ENCODE peak calls at places on chromosomes 3 and 15, in ten cellular contexts. One of them, this sample, is unnamed.

GRCh38 chr3:138625707-138626365 is 17.3 kb downstream of the FAIM start:
- DNase-seq in RWPE2: peak
- DNase-seq in fibroblast of mammary gland: peak
- DNase-seq in spleen: no peak
- DNase-seq in WERI-Rb-1: no peak
- DNase-seq in testis: no peak
- DNase-seq in chondrocyte: no peak
- DNase-seq in fibroblast of lung: peak
- DNase-seq in prostate gland: no peak
- DNase-seq in astrocyte: peak
- DNase-seq in this sample: peak

GRCh38 chr3:43615133-43615532 is 6.7 kb downstream of the ANO10 start:
- DNase-seq in prostate gland: no peak
- DNase-seq in testis: no peak
- DNase-seq in RWPE2: no peak
- DNase-seq in WERI-Rb-1: no peak
- DNase-seq in fibroblast of lung: no peak
- DNase-seq in fibroblast of mammary gland: no peak
- DNase-seq in chondrocyte: no peak
- DNase-seq in spleen: no peak
- DNase-seq in astrocyte: no peak
- DNase-seq in this sample: no peak

GRCh38 chr3:58536501-58537411 is at the start of gene ACOX2:
- DNase-seq in fibroblast of mammary gland: peak
- DNase-seq in astrocyte: peak
- DNase-seq in RWPE2: no peak
- DNase-seq in WERI-Rb-1: no peak
- DNase-seq in prostate gland: peak
- DNase-seq in fibroblast of lung: peak
- DNase-seq in testis: peak
- DNase-seq in spleen: no peak
- DNase-seq in chondrocyte: no peak
- DNase-seq in this sample: peak

GRCh38 chr15:33107950-33108349 is 86.6 kb downstream of the FMN1 start:
- DNase-seq in spleen: no peak
- DNase-seq in astrocyte: no peak
- DNase-seq in fibroblast of lung: peak
- DNase-seq in fibroblast of mammary gland: peak
- DNase-seq in chondrocyte: no peak
- DNase-seq in testis: no peak
- DNase-seq in WERI-Rb-1: no peak
- DNase-seq in prostate gland: no peak
- DNase-seq in RWPE2: no peak
- DNase-seq in this sample: no peak

GRCh38 chr15:80418892-80419537 is 14.8 kb downstream of the ARNT2 start:
- DNase-seq in fibroblast of mammary gland: peak
- DNase-seq in spleen: no peak
- DNase-seq in astrocyte: peak
- DNase-seq in prostate gland: no peak
- DNase-seq in testis: peak
- DNase-seq in RWPE2: no peak
- DNase-seq in WERI-Rb-1: peak
- DNase-seq in fibroblast of lung: peak
- DNase-seq in chondrocyte: no peak
- DNase-seq in this sample: peak

GRCh38 chr3:148718982-148719862 is 21.5 kb downstream of the AGTR1 start:
- DNase-seq in RWPE2: no peak
- DNase-seq in astrocyte: no peak
- DNase-seq in spleen: no peak
- DNase-seq in WERI-Rb-1: no peak
- DNase-seq in fibroblast of mammary gland: peak
- DNase-seq in testis: no peak
- DNase-seq in prostate gland: no peak
- DNase-seq in chondrocyte: no peak
- DNase-seq in fibroblast of lung: no peak
- DNase-seq in this sample: peak

GRCh38 chr3:76024640-76025039 is 239.3 kb upstream of the ZNF717 start:
- DNase-seq in spleen: no peak
- DNase-seq in chondrocyte: no peak
- DNase-seq in RWPE2: no peak
- DNase-seq in WERI-Rb-1: no peak
- DNase-seq in astrocyte: peak
- DNase-seq in fibroblast of mammary gland: peak
- DNase-seq in testis: no peak
- DNase-seq in fibroblast of lung: peak
- DNase-seq in prostate gland: no peak
- DNase-seq in this sample: peak

GRCh38 chr3:14829811-14830210 is 11.0 kb downstream of the FGD5 start:
- DNase-seq in astrocyte: no peak
- DNase-seq in testis: no peak
- DNase-seq in RWPE2: no peak
- DNase-seq in spleen: no peak
- DNase-seq in fibroblast of mammary gland: no peak
- DNase-seq in WERI-Rb-1: no peak
- DNase-seq in chondrocyte: no peak
- DNase-seq in fibroblast of lung: no peak
- DNase-seq in prostate gland: peak
- DNase-seq in this sample: no peak

GRCh38 chr3:38168151-38168987 is 3.0 kb downstream of the OXSR1 start:
- DNase-seq in WERI-Rb-1: no peak
- DNase-seq in fibroblast of mammary gland: peak
- DNase-seq in fibroblast of lung: peak
- DNase-seq in spleen: no peak
- DNase-seq in testis: no peak
- DNase-seq in astrocyte: peak
- DNase-seq in chondrocyte: no peak
- DNase-seq in RWPE2: peak
- DNase-seq in prostate gland: no peak
- DNase-seq in this sample: peak

GRCh38 chr15:99326235-99326634 is 75.0 kb downstream of the LRRC28 start:
- DNase-seq in testis: no peak
- DNase-seq in chondrocyte: no peak
- DNase-seq in fibroblast of lung: no peak
- DNase-seq in RWPE2: no peak
- DNase-seq in WERI-Rb-1: no peak
- DNase-seq in fibroblast of mammary gland: no peak
- DNase-seq in spleen: no peak
- DNase-seq in astrocyte: no peak
- DNase-seq in prostate gland: peak
- DNase-seq in this sample: no peak

GRCh38 chr3:187836848-187837770 is 91.8 kb upstream of the BCL6 start:
- DNase-seq in testis: no peak
- DNase-seq in WERI-Rb-1: no peak
- DNase-seq in spleen: no peak
- DNase-seq in RWPE2: no peak
- DNase-seq in astrocyte: peak
- DNase-seq in fibroblast of mammary gland: no peak
- DNase-seq in chondrocyte: no peak
- DNase-seq in prostate gland: no peak
- DNase-seq in fibroblast of lung: peak
- DNase-seq in this sample: no peak

GRCh38 chr3:72629191-72629611 is 219.0 kb downstream of the SHQ1 start:
- DNase-seq in fibroblast of mammary gland: no peak
- DNase-seq in astrocyte: no peak
- DNase-seq in fibroblast of lung: peak
- DNase-seq in prostate gland: no peak
- DNase-seq in RWPE2: no peak
- DNase-seq in testis: no peak
- DNase-seq in WERI-Rb-1: no peak
- DNase-seq in chondrocyte: no peak
- DNase-seq in spleen: no peak
- DNase-seq in this sample: peak

GRCh38 chr15:73786518-73786917 is 33.4 kb upstream of the INSYN1 start:
- DNase-seq in spleen: no peak
- DNase-seq in fibroblast of lung: no peak
- DNase-seq in prostate gland: no peak
- DNase-seq in chondrocyte: no peak
- DNase-seq in RWPE2: no peak
- DNase-seq in testis: peak
- DNase-seq in astrocyte: no peak
- DNase-seq in fibroblast of mammary gland: no peak
- DNase-seq in WERI-Rb-1: no peak
- DNase-seq in this sample: no peak

GRCh38 chr3:57706462-57706861 is 13.6 kb upstream of the DENND6A start:
- DNase-seq in chondrocyte: no peak
- DNase-seq in WERI-Rb-1: no peak
- DNase-seq in RWPE2: no peak
- DNase-seq in testis: no peak
- DNase-seq in fibroblast of mammary gland: peak
- DNase-seq in astrocyte: peak
- DNase-seq in prostate gland: no peak
- DNase-seq in spleen: no peak
- DNase-seq in fibroblast of lung: peak
- DNase-seq in this sample: peak

GRCh38 chr15:25767356-25768151 is 95.6 kb downstream of the ATP10A start:
- DNase-seq in astrocyte: no peak
- DNase-seq in chondrocyte: no peak
- DNase-seq in spleen: no peak
- DNase-seq in RWPE2: no peak
- DNase-seq in fibroblast of lung: no peak
- DNase-seq in WERI-Rb-1: no peak
- DNase-seq in prostate gland: no peak
- DNase-seq in testis: no peak
- DNase-seq in fibroblast of mammary gland: no peak
- DNase-seq in this sample: no peak

GRCh38 chr3:112628038-112628437 is 12.9 kb downstream of the CCDC80 start:
- DNase-seq in spleen: no peak
- DNase-seq in testis: no peak
- DNase-seq in fibroblast of lung: no peak
- DNase-seq in prostate gland: no peak
- DNase-seq in astrocyte: no peak
- DNase-seq in WERI-Rb-1: no peak
- DNase-seq in RWPE2: no peak
- DNase-seq in fibroblast of mammary gland: no peak
- DNase-seq in chondrocyte: no peak
- DNase-seq in this sample: no peak
- TF ChIP-seq CTCF in spleen: no peak
- TF ChIP-seq CTCF in testis: no peak
- TF ChIP-seq CTCF in fibroblast of lung: no peak
- TF ChIP-seq CTCF in prostate gland: no peak
- TF ChIP-seq CTCF in astrocyte: no peak
- TF ChIP-seq CTCF in WERI-Rb-1: no peak
- TF ChIP-seq CTCF in RWPE2: no peak
- TF ChIP-seq CTCF in fibroblast of mammary gland: no peak
- TF ChIP-seq CTCF in chondrocyte: no peak
- TF ChIP-seq CTCF in this sample: no peak

DNA sequence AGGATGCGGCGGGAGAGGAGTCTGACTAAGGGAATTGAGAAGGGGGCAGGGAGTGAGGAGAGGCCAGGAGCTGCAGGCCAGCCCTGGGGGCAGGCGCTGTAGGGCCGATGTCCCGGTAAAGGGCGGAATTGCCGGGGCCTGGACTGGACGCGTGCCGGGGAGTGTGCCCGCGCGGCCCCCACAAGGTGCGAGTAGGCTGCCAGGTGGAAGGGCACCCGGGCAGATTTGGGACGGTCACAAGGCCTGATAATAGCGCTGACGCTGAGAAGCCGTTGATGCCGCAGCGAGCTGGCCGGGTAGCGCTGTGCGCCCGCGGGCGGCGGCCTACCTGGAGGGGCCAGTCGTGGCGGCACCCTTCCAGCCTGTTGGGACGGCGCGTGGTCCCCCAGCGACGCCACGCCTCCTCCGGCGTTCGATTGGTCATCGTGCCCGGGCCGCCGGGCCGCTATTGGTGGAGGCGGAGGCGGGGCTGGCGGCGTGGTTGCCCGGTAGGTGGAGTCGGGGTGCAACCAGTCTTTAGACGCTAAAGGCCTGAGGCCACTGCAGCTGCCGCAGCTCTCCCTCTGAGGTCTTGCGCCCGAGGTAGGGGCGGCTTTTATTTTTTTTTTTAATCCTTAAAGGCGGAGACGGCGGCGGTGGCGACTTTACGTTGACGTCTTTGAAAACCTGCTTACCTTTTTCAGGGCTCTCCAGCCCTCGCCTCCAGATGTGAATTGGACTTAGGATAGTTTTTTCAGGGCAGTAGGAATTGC is 919 bp downstream of the SLC25A38 start:
- DNase-seq in fibroblast of lung: peak
- DNase-seq in fibroblast of mammary gland: peak
- DNase-seq in chondrocyte: peak
- DNase-seq in RWPE2: peak
- DNase-seq in WERI-Rb-1: peak
- DNase-seq in prostate gland: peak
- DNase-seq in testis: peak
- DNase-seq in astrocyte: peak
- DNase-seq in spleen: peak
- DNase-seq in this sample: peak
- TF ChIP-seq CTCF in fibroblast of lung: no peak
- TF ChIP-seq CTCF in fibroblast of mammary gland: no peak
- TF ChIP-seq CTCF in chondrocyte: peak
- TF ChIP-seq CTCF in RWPE2: no peak
- TF ChIP-seq CTCF in WERI-Rb-1: no peak
- TF ChIP-seq CTCF in prostate gland: no peak
- TF ChIP-seq CTCF in testis: peak
- TF ChIP-seq CTCF in astrocyte: no peak
- TF ChIP-seq CTCF in spleen: peak
- TF ChIP-seq CTCF in this sample: no peak

GRCh38 chr15:61051570-61052031 is 177.5 kb downstream of the RORA start:
- DNase-seq in WERI-Rb-1: peak
- DNase-seq in chondrocyte: no peak
- DNase-seq in astrocyte: peak
- DNase-seq in RWPE2: no peak
- DNase-seq in prostate gland: peak
- DNase-seq in spleen: no peak
- DNase-seq in fibroblast of mammary gland: peak
- DNase-seq in fibroblast of lung: peak
- DNase-seq in testis: peak
- DNase-seq in this sample: peak
- TF ChIP-seq CTCF in WERI-Rb-1: peak
- TF ChIP-seq CTCF in chondrocyte: peak
- TF ChIP-seq CTCF in astrocyte: peak
- TF ChIP-seq CTCF in RWPE2: peak
- TF ChIP-seq CTCF in prostate gland: peak
- TF ChIP-seq CTCF in spleen: no peak
- TF ChIP-seq CTCF in fibroblast of mammary gland: peak
- TF ChIP-seq CTCF in fibroblast of lung: peak
- TF ChIP-seq CTCF in testis: peak
- TF ChIP-seq CTCF in this sample: peak

GRCh38 chr3:73661262-73661661 is 36.5 kb upstream of the PDZRN3 start:
- DNase-seq in astrocyte: peak
- DNase-seq in fibroblast of lung: peak
- DNase-seq in spleen: no peak
- DNase-seq in fibroblast of mammary gland: peak
- DNase-seq in chondrocyte: no peak
- DNase-seq in testis: no peak
- DNase-seq in prostate gland: no peak
- DNase-seq in WERI-Rb-1: no peak
- DNase-seq in RWPE2: no peak
- DNase-seq in this sample: peak
- TF ChIP-seq CTCF in astrocyte: no peak
- TF ChIP-seq CTCF in fibroblast of lung: no peak
- TF ChIP-seq CTCF in spleen: no peak
- TF ChIP-seq CTCF in fibroblast of mammary gland: no peak
- TF ChIP-seq CTCF in chondrocyte: no peak
- TF ChIP-seq CTCF in testis: no peak
- TF ChIP-seq CTCF in prostate gland: no peak
- TF ChIP-seq CTCF in WERI-Rb-1: no peak
- TF ChIP-seq CTCF in RWPE2: no peak
- TF ChIP-seq CTCF in this sample: no peak

This sample was measured in fibroblast of pulmonary artery.